ENCODE peak calls at places on chromosomes 13 and 19, in ten cellular contexts. J is heart left ventricle; S is naive thymus-derived CD8-positive, alpha-beta T cell; B is naive thymus-derived CD4-positive, alpha-beta T cell; U is activated T-cell treated with anti-CD3 and anti-CD28 coated beads, Interleukin-2, amount 50 U/mL, for 24 hours; W is cardiac muscle cell; H is Jurkat, Clone E6-1; P is NCI-H2029; K is foreskin fibroblast; D is nucleus accumbens. Q is an unnamed sample.

GRCh38 chr13:40682449-40683240 is 16.2 kb upstream of the FOXO1 start:
- DNase-seq in J (no peak), S (no peak), B (peak), U (no peak), W (peak), H (peak), P (peak), K (no peak), D (no peak), Q (no peak)

GRCh38 chr13:111916201-111916600 is 150.7 kb upstream of the SOX1 start:
- DNase-seq in J (no peak), S (peak), B (no peak), U (no peak), W (no peak), H (no peak), P (no peak), K (no peak), D (no peak), Q (no peak)

GRCh38 chr13:77379508-77379907 is 52.6 kb upstream of the MYCBP2 start:
- DNase-seq in J (no peak), S (no peak), B (no peak), U (no peak), W (no peak), H (no peak), P (no peak), K (no peak), D (no peak), Q (no peak)

GRCh38 chr19:32875428-32875827 is 5.9 kb upstream of the SLC7A9 start:
- DNase-seq in J (no peak), S (no peak), B (no peak), U (no peak), W (no peak), H (no peak), P (no peak), K (no peak), D (no peak), Q (no peak)

GRCh38 chr13:18965347-18965855 is 216.2 kb downstream of the TUBA3C start:
- DNase-seq in J (no peak), S (no peak), B (no peak), U (no peak), W (no peak), H (no peak), P (no peak), K (no peak), D (no peak), Q (no peak)

GRCh38 chr19:39913682-39914333 is 20.6 kb downstream of the FCGBP start:
- DNase-seq in J (no peak), S (no peak), B (no peak), U (no peak), W (no peak), H (no peak), P (no peak), K (no peak), D (no peak), Q (no peak)

GRCh38 chr19:48325265-48325910 is at the start of gene EMP3:
- DNase-seq in J (peak), S (peak), B (peak), U (peak), W (peak), H (peak), P (no peak), K (peak), D (no peak), Q (no peak)

GRCh38 chr13:32228330-32229041 is 86.7 kb downstream of the ZAR1L start:
- DNase-seq in J (no peak), S (no peak), B (no peak), U (no peak), W (peak), H (no peak), P (peak), K (peak), D (no peak), Q (peak)

GRCh38 chr19:38555200-38555599 is 62.6 kb downstream of the MAP4K1 start:
- DNase-seq in J (no peak), S (no peak), B (no peak), U (no peak), W (no peak), H (no peak), P (no peak), K (no peak), D (no peak), Q (no peak)

GRCh38 chr19:18683955-18684641 is 618 bp downstream of the CRTC1 start:
- DNase-seq in J (no peak), S (no peak), B (no peak), U (no peak), W (no peak), H (no peak), P (no peak), K (no peak), D (no peak), Q (no peak)

GRCh38 chr13:100707818-100708740 is 33.5 kb upstream of the TMTC4 start:
- DNase-seq in J (no peak), S (no peak), B (no peak), U (no peak), W (peak), H (no peak), P (no peak), K (no peak), D (no peak), Q (no peak)

GRCh38 chr13:32362574-32362973 is 47.3 kb downstream of the BRCA2 start:
- DNase-seq in J (no peak), S (no peak), B (no peak), U (no peak), W (no peak), H (no peak), P (no peak), K (no peak), D (no peak), Q (no peak)

GRCh38 chr19:17036640-17037039 is 10.0 kb upstream of the CPAMD8 start:
- DNase-seq in J (no peak), S (no peak), B (no peak), U (no peak), W (no peak), H (no peak), P (no peak), K (no peak), D (no peak), Q (no peak)

GRCh38 chr13:54980651-54981050 is 1952.0 kb downstream of the OLFM4 start:
- DNase-seq in J (no peak), S (no peak), B (no peak), U (no peak), W (no peak), H (peak), P (no peak), K (no peak), D (no peak), Q (no peak)

GRCh38 chr13:33649212-33649917 is 168.6 kb upstream of the RFC3 start:
- DNase-seq in J (no peak), S (no peak), B (no peak), U (no peak), W (no peak), H (no peak), P (peak), K (no peak), D (no peak), Q (peak)

GRCh38 chr19:38183227-38183914 is 40.7 kb downstream of the DPF1 start:
- DNase-seq in J (peak), S (no peak), B (no peak), U (no peak), W (peak), H (no peak), P (no peak), K (peak), D (no peak), Q (no peak)

GRCh38 chr13:83753912-83754624 is 128.2 kb downstream of the SLITRK1 start:
- DNase-seq in J (no peak), S (no peak), B (no peak), U (no peak), W (no peak), H (no peak), P (no peak), K (peak), D (no peak), Q (no peak)